ENCODE peak calls at places on chromosomes 2 and 18, in ten cellular contexts. Q is stimulated activated CD4-positive, alpha-beta T cell treated with anti-CD3 and anti-CD28 coated beads, Interleukin-1b, Interleukin-23, amount 100 ng/mL, for 24 hours; D is NAMALWA; G is central memory CD4-positive, alpha-beta T cell; O is stimulated activated CD8-positive, alpha-beta memory T cell treated with anti-CD3 and anti-CD28 coated beads, Interleukin-12 subunit alpha, Interleukin-12 subunit beta, amount 100 ng/mL, for 1 hour; L is EL; B is DMS153; U is NCI-H2081; P is A549; A is AG09319. M is an unnamed sample.

GRCh38 chr2:11870584-11870983 is 124.2 kb downstream of the LPIN1 start:
- DNase-seq in Q (no peak), D (no peak), G (no peak), O (no peak), L (no peak), B (no peak), U (no peak), P (no peak), A (no peak), M (no peak)

GRCh38 chr2:64839844-64840243 is 149.4 kb upstream of the SLC1A4 start:
- DNase-seq in Q (no peak), D (peak), G (no peak), O (no peak), L (no peak), B (no peak), U (no peak), P (no peak), A (no peak), M (peak)

GRCh38 chr2:46828039-46828438 is 87.6 kb downstream of the MCFD2 start:
- DNase-seq in Q (no peak), D (no peak), G (no peak), O (no peak), L (no peak), B (no peak), U (no peak), P (no peak), A (no peak), M (no peak)

GRCh38 chr2:225616372-225616771 is 216.9 kb downstream of the NYAP2 start:
- DNase-seq in Q (no peak), D (no peak), G (no peak), O (no peak), L (no peak), B (no peak), U (no peak), P (no peak), A (no peak), M (no peak)

GRCh38 chr2:62014102-62014501 is 108.6 kb downstream of the COMMD1 start:
- DNase-seq in Q (no peak), D (no peak), G (no peak), O (no peak), L (peak), B (no peak), U (peak), P (peak), A (peak), M (no peak)

GRCh38 chr2:1348789-1349188 is 64.5 kb upstream of the TPO start:
- DNase-seq in Q (no peak), D (no peak), G (no peak), O (no peak), L (no peak), B (no peak), U (no peak), P (no peak), A (no peak), M (no peak)

GRCh38 chr2:239159476-239159911 is 241.3 kb downstream of the HDAC4 start:
- DNase-seq in Q (no peak), D (no peak), G (no peak), O (no peak), L (no peak), B (no peak), U (no peak), P (no peak), A (no peak), M (no peak)

GRCh38 chr2:134208825-134209224 is 45.0 kb upstream of the MGAT5 start:
- DNase-seq in Q (no peak), D (no peak), G (no peak), O (no peak), L (no peak), B (no peak), U (no peak), P (no peak), A (no peak), M (no peak)

GRCh38 chr2:20604957-20605381 is 45.9 kb downstream of the HS1BP3 start:
- DNase-seq in Q (no peak), D (no peak), G (no peak), O (no peak), L (peak), B (no peak), U (no peak), P (no peak), A (peak), M (no peak)

GRCh38 chr2:207248702-207249355 is 83.1 kb upstream of the KLF7 start:
- DNase-seq in Q (no peak), D (no peak), G (no peak), O (no peak), L (no peak), B (no peak), U (no peak), P (no peak), A (no peak), M (no peak)

GRCh38 chr2:96524482-96525210 is 11.9 kb upstream of the ARID5A start:
- DNase-seq in Q (no peak), D (no peak), G (no peak), O (no peak), L (no peak), B (no peak), U (no peak), P (no peak), A (no peak), M (no peak)

GRCh38 chr2:177164131-177164530 is 48.5 kb upstream of the HNRNPA3 start:
- DNase-seq in Q (no peak), D (no peak), G (no peak), O (no peak), L (no peak), B (no peak), U (peak), P (no peak), A (no peak), M (no peak)

GRCh38 chr2:240459401-240460242 is 24.2 kb downstream of the GPC1 start:
- DNase-seq in Q (no peak), D (no peak), G (no peak), O (no peak), L (no peak), B (no peak), U (no peak), P (no peak), A (no peak), M (no peak)

GRCh38 chr2:202717598-202718310 is 83.0 kb downstream of the FAM117B start:
- DNase-seq in Q (no peak), D (no peak), G (no peak), O (no peak), L (peak), B (no peak), U (no peak), P (no peak), A (no peak), M (no peak)

GRCh38 chr2:128236491-128237035 is 82.1 kb downstream of the HS6ST1 start:
- DNase-seq in Q (no peak), D (no peak), G (no peak), O (no peak), L (peak), B (no peak), U (no peak), P (no peak), A (no peak), M (no peak)

GRCh38 chr2:73013941-73014340 is 57.6 kb downstream of the SFXN5 start:
- DNase-seq in Q (no peak), D (no peak), G (no peak), O (no peak), L (peak), B (no peak), U (no peak), P (no peak), A (no peak), M (no peak)

GRCh38 chr2:105969552-105969951 is 224.5 kb downstream of the UXS1 start:
- DNase-seq in Q (no peak), D (peak), G (no peak), O (no peak), L (no peak), B (no peak), U (peak), P (peak), A (no peak), M (no peak)

GRCh38 chr18:9092665-9093064 is 9.8 kb upstream of the NDUFV2 start:
- DNase-seq in Q (no peak), D (no peak), G (no peak), O (no peak), L (peak), B (no peak), U (no peak), P (peak), A (no peak), M (no peak)

GRCh38 chr2:241976296-241976695 is 106.8 kb downstream of the RTP5 start:
- DNase-seq in Q (no peak), D (no peak), G (no peak), O (no peak), L (no peak), B (no peak), U (no peak), P (no peak), A (no peak), M (no peak)

GRCh38 chr2:126715576-126716406 is 59.8 kb downstream of the GYPC start:
- DNase-seq in Q (no peak), D (no peak), G (no peak), O (no peak), L (no peak), B (no peak), U (no peak), P (no peak), A (no peak), M (no peak)

M was measured in Jurkat, Clone E6-1.